ENCODE peak calls at places on chromosomes 16 and 17, in nine cellular contexts. One of them, this sample, is unnamed. For H3K27me3, the result is how much of the 10 kb centered on the place peaks cover.

GRCh38 chr17:78279360-78279990 is 48.0 kb downstream of the TMEM235 start:
- DNase-seq in upper lobe of right lung: no peak
- DNase-seq in GM23338: no peak
- DNase-seq in neural progenitor cell: no peak
- DNase-seq in thoracic aorta: no peak
- DNase-seq in dorsolateral prefrontal cortex: no peak
- DNase-seq in effector memory CD4-positive, alpha-beta T cell: no peak
- DNase-seq in cardiac muscle cell: no peak
- DNase-seq in GM23248: no peak
- DNase-seq in this sample: no peak

GRCh38 chr17:68378202-68379149 is 78.8 kb downstream of the WIPI1 start:
- DNase-seq in GM23248: peak
- DNase-seq in effector memory CD4-positive, alpha-beta T cell: no peak
- DNase-seq in dorsolateral prefrontal cortex: peak
- DNase-seq in cardiac muscle cell: peak
- DNase-seq in thoracic aorta: peak
- DNase-seq in GM23338: peak
- DNase-seq in neural progenitor cell: peak
- DNase-seq in upper lobe of right lung: peak
- DNase-seq in this sample: no peak

GRCh38 chr17:66438101-66438500 is 135.7 kb downstream of the PRKCA start:
- DNase-seq in effector memory CD4-positive, alpha-beta T cell: no peak
- DNase-seq in cardiac muscle cell: no peak
- DNase-seq in thoracic aorta: no peak
- DNase-seq in GM23338: no peak
- DNase-seq in dorsolateral prefrontal cortex: no peak
- DNase-seq in GM23248: no peak
- DNase-seq in neural progenitor cell: no peak
- DNase-seq in upper lobe of right lung: no peak
- DNase-seq in this sample: no peak

GRCh38 chr17:79084291-79085153 is 9.9 kb downstream of the ENGASE start:
- DNase-seq in cardiac muscle cell: no peak
- DNase-seq in neural progenitor cell: no peak
- DNase-seq in effector memory CD4-positive, alpha-beta T cell: no peak
- DNase-seq in GM23248: no peak
- DNase-seq in upper lobe of right lung: no peak
- DNase-seq in dorsolateral prefrontal cortex: no peak
- DNase-seq in thoracic aorta: no peak
- DNase-seq in GM23338: no peak
- DNase-seq in this sample: no peak

GRCh38 chr17:18258356-18259038 is at the start of gene FLII:
- DNase-seq in effector memory CD4-positive, alpha-beta T cell: peak
- DNase-seq in dorsolateral prefrontal cortex: peak
- DNase-seq in GM23248: peak
- DNase-seq in cardiac muscle cell: peak
- DNase-seq in upper lobe of right lung: no peak
- DNase-seq in GM23338: peak
- DNase-seq in neural progenitor cell: peak
- DNase-seq in thoracic aorta: no peak
- DNase-seq in this sample: peak

GRCh38 chr16:4892356-4893102 is 44.4 kb downstream of the PPL start:
- DNase-seq in GM23248: no peak
- DNase-seq in effector memory CD4-positive, alpha-beta T cell: no peak
- DNase-seq in dorsolateral prefrontal cortex: no peak
- DNase-seq in thoracic aorta: no peak
- DNase-seq in upper lobe of right lung: no peak
- DNase-seq in GM23338: no peak
- DNase-seq in cardiac muscle cell: peak
- DNase-seq in neural progenitor cell: no peak
- DNase-seq in this sample: no peak

GRCh38 chr17:50103252-50103651 is 8.1 kb downstream of the PDK2 start:
- DNase-seq in effector memory CD4-positive, alpha-beta T cell: no peak
- DNase-seq in cardiac muscle cell: no peak
- DNase-seq in upper lobe of right lung: no peak
- DNase-seq in thoracic aorta: no peak
- DNase-seq in neural progenitor cell: no peak
- DNase-seq in GM23338: no peak
- DNase-seq in dorsolateral prefrontal cortex: no peak
- DNase-seq in GM23248: no peak
- DNase-seq in this sample: no peak

GRCh38 chr17:77374170-77374936 is 233.6 kb downstream of the SEC14L1 start:
- DNase-seq in cardiac muscle cell: peak
- DNase-seq in GM23248: peak
- DNase-seq in thoracic aorta: no peak
- DNase-seq in neural progenitor cell: peak
- DNase-seq in upper lobe of right lung: peak
- DNase-seq in dorsolateral prefrontal cortex: peak
- DNase-seq in GM23338: peak
- DNase-seq in effector memory CD4-positive, alpha-beta T cell: peak
- DNase-seq in this sample: peak

GRCh38 chr17:15456972-15457722 is 10.3 kb downstream of the CDRT4 start:
- DNase-seq in effector memory CD4-positive, alpha-beta T cell: no peak
- DNase-seq in GM23248: peak
- DNase-seq in dorsolateral prefrontal cortex: peak
- DNase-seq in thoracic aorta: no peak
- DNase-seq in neural progenitor cell: no peak
- DNase-seq in GM23338: no peak
- DNase-seq in cardiac muscle cell: peak
- DNase-seq in upper lobe of right lung: no peak
- DNase-seq in this sample: no peak

DNA sequence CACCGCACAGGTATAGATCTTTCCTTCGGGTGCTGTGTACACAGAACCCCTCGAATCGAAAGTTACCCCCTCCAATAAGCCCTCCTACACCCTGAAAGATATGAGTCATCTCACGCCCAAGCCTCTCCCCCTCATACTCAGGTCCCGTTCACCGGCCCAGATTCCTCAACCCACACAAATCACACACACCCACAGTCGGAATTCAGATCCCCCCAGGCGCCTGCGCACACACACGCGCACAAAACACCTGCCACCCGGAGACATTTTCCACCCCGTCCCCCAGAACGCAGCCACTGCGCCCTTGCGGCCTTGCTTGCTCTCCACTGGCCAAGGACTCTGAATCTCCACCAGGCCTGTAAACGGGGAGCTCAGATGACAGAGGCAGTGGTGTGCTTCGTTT is 4.9 kb downstream of the JPH3 start:
- DNase-seq in effector memory CD4-positive, alpha-beta T cell: no peak
- DNase-seq in GM23338: no peak
- DNase-seq in dorsolateral prefrontal cortex: peak
- DNase-seq in thoracic aorta: no peak
- DNase-seq in GM23248: no peak
- DNase-seq in upper lobe of right lung: peak
- DNase-seq in neural progenitor cell: no peak
- DNase-seq in cardiac muscle cell: no peak
- DNase-seq in this sample: no peak
- H3K27me3 ChIP-seq in effector memory CD4-positive, alpha-beta T cell: under half
- H3K27me3 ChIP-seq in GM23338: under half
- H3K27me3 ChIP-seq in dorsolateral prefrontal cortex: under half
- H3K27me3 ChIP-seq in thoracic aorta: under half
- H3K27me3 ChIP-seq in GM23248: under half
- H3K27me3 ChIP-seq in upper lobe of right lung: under half
- H3K27me3 ChIP-seq in neural progenitor cell: under half
- H3K27me3 ChIP-seq in cardiac muscle cell: under half
- H3K27me3 ChIP-seq in this sample: under half

DNA sequence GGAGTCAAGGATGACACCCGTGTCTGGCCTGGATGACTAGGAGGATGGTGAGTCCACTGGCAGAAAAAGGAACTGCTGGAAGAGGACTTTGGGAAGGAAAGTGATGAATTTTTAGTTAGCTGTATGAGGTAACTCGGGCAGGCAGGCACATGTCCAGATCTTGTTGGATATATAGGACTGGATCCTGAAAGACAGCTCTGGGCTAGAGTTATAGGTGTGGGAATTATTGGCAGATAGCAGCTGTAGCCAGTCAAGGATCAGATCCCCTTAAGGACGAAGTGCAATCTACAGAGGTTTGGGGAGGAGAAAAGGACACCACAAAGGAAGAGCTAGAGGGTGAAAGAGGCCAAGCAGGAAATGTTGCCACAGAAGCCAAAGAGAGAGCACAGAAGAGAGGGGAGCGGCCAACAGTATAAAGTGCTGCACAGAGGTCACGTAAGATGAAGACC is 10.1 kb downstream of the CYB5D1 start:
- DNase-seq in cardiac muscle cell: no peak
- DNase-seq in thoracic aorta: no peak
- DNase-seq in dorsolateral prefrontal cortex: no peak
- DNase-seq in neural progenitor cell: no peak
- DNase-seq in GM23248: no peak
- DNase-seq in effector memory CD4-positive, alpha-beta T cell: no peak
- DNase-seq in GM23338: no peak
- DNase-seq in upper lobe of right lung: no peak
- DNase-seq in this sample: no peak
- H3K4me3 ChIP-seq in cardiac muscle cell: no peak
- H3K4me3 ChIP-seq in thoracic aorta: no peak
- H3K4me3 ChIP-seq in dorsolateral prefrontal cortex: no peak
- H3K4me3 ChIP-seq in neural progenitor cell: no peak
- H3K4me3 ChIP-seq in GM23248: no peak
- H3K4me3 ChIP-seq in effector memory CD4-positive, alpha-beta T cell: no peak
- H3K4me3 ChIP-seq in GM23338: no peak
- H3K4me3 ChIP-seq in upper lobe of right lung: no peak
- H3K4me3 ChIP-seq in this sample: no peak

GRCh38 chr17:56641894-56642293 is 48.4 kb downstream of the NOG start:
- DNase-seq in GM23248: no peak
- DNase-seq in upper lobe of right lung: no peak
- DNase-seq in cardiac muscle cell: no peak
- DNase-seq in effector memory CD4-positive, alpha-beta T cell: no peak
- DNase-seq in thoracic aorta: no peak
- DNase-seq in GM23338: no peak
- DNase-seq in neural progenitor cell: no peak
- DNase-seq in dorsolateral prefrontal cortex: no peak
- DNase-seq in this sample: no peak

GRCh38 chr17:56639517-56639916 is 46.0 kb downstream of the NOG start:
- DNase-seq in dorsolateral prefrontal cortex: no peak
- DNase-seq in neural progenitor cell: no peak
- DNase-seq in GM23338: no peak
- DNase-seq in effector memory CD4-positive, alpha-beta T cell: no peak
- DNase-seq in GM23248: no peak
- DNase-seq in thoracic aorta: no peak
- DNase-seq in cardiac muscle cell: no peak
- DNase-seq in upper lobe of right lung: no peak
- DNase-seq in this sample: no peak

GRCh38 chr17:56640116-56640515 is 46.6 kb downstream of the NOG start:
- DNase-seq in dorsolateral prefrontal cortex: no peak
- DNase-seq in upper lobe of right lung: no peak
- DNase-seq in thoracic aorta: no peak
- DNase-seq in cardiac muscle cell: no peak
- DNase-seq in effector memory CD4-positive, alpha-beta T cell: no peak
- DNase-seq in GM23248: no peak
- DNase-seq in GM23338: no peak
- DNase-seq in neural progenitor cell: no peak
- DNase-seq in this sample: no peak

GRCh38 chr17:56638536-56639177 is 45.2 kb downstream of the NOG start:
- DNase-seq in GM23248: peak
- DNase-seq in upper lobe of right lung: no peak
- DNase-seq in thoracic aorta: no peak
- DNase-seq in cardiac muscle cell: no peak
- DNase-seq in dorsolateral prefrontal cortex: no peak
- DNase-seq in effector memory CD4-positive, alpha-beta T cell: no peak
- DNase-seq in GM23338: no peak
- DNase-seq in neural progenitor cell: no peak
- DNase-seq in this sample: no peak

GRCh38 chr17:56642424-56642823 is 48.9 kb downstream of the NOG start:
- DNase-seq in neural progenitor cell: no peak
- DNase-seq in dorsolateral prefrontal cortex: no peak
- DNase-seq in effector memory CD4-positive, alpha-beta T cell: no peak
- DNase-seq in GM23338: no peak
- DNase-seq in GM23248: no peak
- DNase-seq in thoracic aorta: no peak
- DNase-seq in cardiac muscle cell: no peak
- DNase-seq in upper lobe of right lung: no peak
- DNase-seq in this sample: no peak
- H3K27me3 ChIP-seq in neural progenitor cell: under half
- H3K27me3 ChIP-seq in dorsolateral prefrontal cortex: under half
- H3K27me3 ChIP-seq in effector memory CD4-positive, alpha-beta T cell: under half
- H3K27me3 ChIP-seq in GM23338: under half
- H3K27me3 ChIP-seq in GM23248: under half
- H3K27me3 ChIP-seq in thoracic aorta: under half
- H3K27me3 ChIP-seq in cardiac muscle cell: under half
- H3K27me3 ChIP-seq in upper lobe of right lung: under half
- H3K27me3 ChIP-seq in this sample: under half

GRCh38 chr16:14420721-14421488 is 209.2 kb downstream of the PARN start:
- DNase-seq in dorsolateral prefrontal cortex: no peak
- DNase-seq in thoracic aorta: no peak
- DNase-seq in neural progenitor cell: no peak
- DNase-seq in GM23248: no peak
- DNase-seq in cardiac muscle cell: peak
- DNase-seq in GM23338: no peak
- DNase-seq in effector memory CD4-positive, alpha-beta T cell: no peak
- DNase-seq in upper lobe of right lung: no peak
- DNase-seq in this sample: no peak

GRCh38 chr16:14419817-14420216 is 210.2 kb downstream of the PARN start:
- DNase-seq in thoracic aorta: no peak
- DNase-seq in GM23338: no peak
- DNase-seq in upper lobe of right lung: no peak
- DNase-seq in effector memory CD4-positive, alpha-beta T cell: no peak
- DNase-seq in cardiac muscle cell: no peak
- DNase-seq in GM23248: no peak
- DNase-seq in dorsolateral prefrontal cortex: no peak
- DNase-seq in neural progenitor cell: no peak
- DNase-seq in this sample: no peak

GRCh38 chr16:14415291-14415690 is 214.8 kb downstream of the PARN start:
- DNase-seq in upper lobe of right lung: no peak
- DNase-seq in effector memory CD4-positive, alpha-beta T cell: no peak
- DNase-seq in GM23338: no peak
- DNase-seq in GM23248: no peak
- DNase-seq in neural progenitor cell: no peak
- DNase-seq in cardiac muscle cell: no peak
- DNase-seq in thoracic aorta: no peak
- DNase-seq in dorsolateral prefrontal cortex: no peak
- DNase-seq in this sample: no peak

GRCh38 chr16:14416184-14416583 is 213.9 kb downstream of the PARN start:
- DNase-seq in upper lobe of right lung: no peak
- DNase-seq in thoracic aorta: no peak
- DNase-seq in GM23338: no peak
- DNase-seq in neural progenitor cell: no peak
- DNase-seq in GM23248: no peak
- DNase-seq in effector memory CD4-positive, alpha-beta T cell: no peak
- DNase-seq in cardiac muscle cell: no peak
- DNase-seq in dorsolateral prefrontal cortex: no peak
- DNase-seq in this sample: no peak

DNA sequence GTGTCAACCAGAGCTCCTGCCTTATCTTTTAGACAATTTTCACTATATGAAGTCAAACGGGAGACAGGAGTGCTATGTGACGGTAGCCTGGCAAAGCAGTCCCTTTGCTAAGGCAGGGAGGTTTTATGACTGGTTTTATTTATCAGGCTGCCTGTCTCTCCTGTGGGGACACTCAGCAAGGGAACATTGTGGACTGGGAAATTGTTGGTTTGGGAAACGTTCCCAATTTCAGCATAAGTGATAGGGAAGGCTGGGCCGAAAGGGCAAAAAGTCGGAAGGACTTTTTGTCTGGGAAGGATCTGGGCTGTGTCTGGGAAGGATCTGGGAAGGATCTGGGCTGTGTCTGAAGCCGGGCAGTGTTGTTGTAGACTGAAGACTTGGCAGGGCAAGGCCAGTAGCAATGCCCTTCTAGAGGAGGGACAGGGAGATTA is 211.2 kb downstream of the PARN start:
- DNase-seq in GM23338: no peak
- DNase-seq in effector memory CD4-positive, alpha-beta T cell: no peak
- DNase-seq in upper lobe of right lung: no peak
- DNase-seq in thoracic aorta: peak
- DNase-seq in cardiac muscle cell: peak
- DNase-seq in neural progenitor cell: no peak
- DNase-seq in dorsolateral prefrontal cortex: no peak
- DNase-seq in GM23248: no peak
- DNase-seq in this sample: no peak
- H3K4me3 ChIP-seq in GM23338: no peak
- H3K4me3 ChIP-seq in effector memory CD4-positive, alpha-beta T cell: no peak
- H3K4me3 ChIP-seq in upper lobe of right lung: no peak
- H3K4me3 ChIP-seq in thoracic aorta: peak
- H3K4me3 ChIP-seq in cardiac muscle cell: no peak
- H3K4me3 ChIP-seq in neural progenitor cell: no peak
- H3K4me3 ChIP-seq in dorsolateral prefrontal cortex: no peak
- H3K4me3 ChIP-seq in GM23248: no peak
- H3K4me3 ChIP-seq in this sample: no peak

This sample was measured in CD4-positive, alpha-beta memory T cell.